ENCODE peak calls at places on chromosomes 1 and 21, in seven cellular contexts. One of them, this sample, is unnamed.

GRCh38 chr1:10979483-10979920 is 33.0 kb upstream of the TARDBP start:
- DNase-seq in AG09309: no peak
- DNase-seq in neural progenitor cell: peak
- DNase-seq in AG10803: peak
- DNase-seq in GM10248: no peak
- DNase-seq in H9: no peak
- DNase-seq in mammary epithelial cell: peak
- DNase-seq in this sample: no peak

GRCh38 chr1:155048449-155049334 is 2.4 kb upstream of the ADAM15 start:
- DNase-seq in AG09309: no peak
- DNase-seq in GM10248: no peak
- DNase-seq in H9: no peak
- DNase-seq in neural progenitor cell: no peak
- DNase-seq in mammary epithelial cell: no peak
- DNase-seq in AG10803: no peak
- DNase-seq in this sample: no peak

GRCh38 chr1:14794136-14794768 is 195.8 kb downstream of the KAZN start:
- DNase-seq in H9: no peak
- DNase-seq in GM10248: no peak
- DNase-seq in neural progenitor cell: no peak
- DNase-seq in AG10803: peak
- DNase-seq in mammary epithelial cell: no peak
- DNase-seq in AG09309: peak
- DNase-seq in this sample: no peak

GRCh38 chr1:99496067-99496466 is 149.8 kb upstream of the PALMD start:
- DNase-seq in neural progenitor cell: no peak
- DNase-seq in mammary epithelial cell: peak
- DNase-seq in GM10248: no peak
- DNase-seq in AG09309: no peak
- DNase-seq in AG10803: peak
- DNase-seq in H9: no peak
- DNase-seq in this sample: peak

GRCh38 chr1:16116625-16117024 is 39.2 kb downstream of the EPHA2 start:
- DNase-seq in H9: peak
- DNase-seq in AG10803: no peak
- DNase-seq in GM10248: no peak
- DNase-seq in neural progenitor cell: peak
- DNase-seq in AG09309: no peak
- DNase-seq in mammary epithelial cell: no peak
- DNase-seq in this sample: no peak

GRCh38 chr1:156860113-156860638 is 489 bp upstream of the NTRK1 start:
- DNase-seq in GM10248: peak
- DNase-seq in mammary epithelial cell: peak
- DNase-seq in AG09309: no peak
- DNase-seq in AG10803: peak
- DNase-seq in neural progenitor cell: peak
- DNase-seq in H9: peak
- DNase-seq in this sample: no peak

GRCh38 chr1:22414244-22414751 is 37.4 kb upstream of the ZBTB40 start:
- DNase-seq in mammary epithelial cell: no peak
- DNase-seq in H9: no peak
- DNase-seq in GM10248: no peak
- DNase-seq in AG09309: no peak
- DNase-seq in AG10803: peak
- DNase-seq in neural progenitor cell: no peak
- DNase-seq in this sample: peak

GRCh38 chr1:10424034-10424433 is 6.2 kb upstream of the CENPS start:
- DNase-seq in H9: no peak
- DNase-seq in mammary epithelial cell: no peak
- DNase-seq in AG10803: peak
- DNase-seq in AG09309: no peak
- DNase-seq in GM10248: no peak
- DNase-seq in neural progenitor cell: no peak
- DNase-seq in this sample: no peak

GRCh38 chr1:66980745-66981367 is 56.1 kb downstream of the MIER1 start:
- DNase-seq in H9: no peak
- DNase-seq in neural progenitor cell: no peak
- DNase-seq in GM10248: no peak
- DNase-seq in mammary epithelial cell: peak
- DNase-seq in AG09309: no peak
- DNase-seq in AG10803: peak
- DNase-seq in this sample: peak

GRCh38 chr1:102628008-102628736 is 480.1 kb downstream of the COL11A1 start:
- DNase-seq in mammary epithelial cell: peak
- DNase-seq in AG10803: no peak
- DNase-seq in AG09309: no peak
- DNase-seq in GM10248: no peak
- DNase-seq in neural progenitor cell: no peak
- DNase-seq in H9: no peak
- DNase-seq in this sample: no peak

GRCh38 chr21:42406846-42407245 is 3.1 kb downstream of the UBASH3A start:
- DNase-seq in H9: no peak
- DNase-seq in mammary epithelial cell: no peak
- DNase-seq in neural progenitor cell: no peak
- DNase-seq in GM10248: no peak
- DNase-seq in AG10803: no peak
- DNase-seq in AG09309: no peak
- DNase-seq in this sample: no peak

GRCh38 chr1:208237241-208237640 is 6.9 kb downstream of the PLXNA2 start:
- DNase-seq in neural progenitor cell: no peak
- DNase-seq in mammary epithelial cell: peak
- DNase-seq in H9: no peak
- DNase-seq in GM10248: no peak
- DNase-seq in AG09309: no peak
- DNase-seq in AG10803: no peak
- DNase-seq in this sample: peak

GRCh38 chr1:154943649-154944421 is 7.3 kb upstream of the PMVK start:
- DNase-seq in mammary epithelial cell: no peak
- DNase-seq in neural progenitor cell: peak
- DNase-seq in GM10248: peak
- DNase-seq in AG10803: peak
- DNase-seq in AG09309: no peak
- DNase-seq in H9: peak
- DNase-seq in this sample: peak

GRCh38 chr1:22772054-22772453 is 61.4 kb downstream of the EPHB2 start:
- DNase-seq in AG10803: no peak
- DNase-seq in GM10248: no peak
- DNase-seq in neural progenitor cell: no peak
- DNase-seq in mammary epithelial cell: no peak
- DNase-seq in AG09309: no peak
- DNase-seq in H9: no peak
- DNase-seq in this sample: no peak

DNA sequence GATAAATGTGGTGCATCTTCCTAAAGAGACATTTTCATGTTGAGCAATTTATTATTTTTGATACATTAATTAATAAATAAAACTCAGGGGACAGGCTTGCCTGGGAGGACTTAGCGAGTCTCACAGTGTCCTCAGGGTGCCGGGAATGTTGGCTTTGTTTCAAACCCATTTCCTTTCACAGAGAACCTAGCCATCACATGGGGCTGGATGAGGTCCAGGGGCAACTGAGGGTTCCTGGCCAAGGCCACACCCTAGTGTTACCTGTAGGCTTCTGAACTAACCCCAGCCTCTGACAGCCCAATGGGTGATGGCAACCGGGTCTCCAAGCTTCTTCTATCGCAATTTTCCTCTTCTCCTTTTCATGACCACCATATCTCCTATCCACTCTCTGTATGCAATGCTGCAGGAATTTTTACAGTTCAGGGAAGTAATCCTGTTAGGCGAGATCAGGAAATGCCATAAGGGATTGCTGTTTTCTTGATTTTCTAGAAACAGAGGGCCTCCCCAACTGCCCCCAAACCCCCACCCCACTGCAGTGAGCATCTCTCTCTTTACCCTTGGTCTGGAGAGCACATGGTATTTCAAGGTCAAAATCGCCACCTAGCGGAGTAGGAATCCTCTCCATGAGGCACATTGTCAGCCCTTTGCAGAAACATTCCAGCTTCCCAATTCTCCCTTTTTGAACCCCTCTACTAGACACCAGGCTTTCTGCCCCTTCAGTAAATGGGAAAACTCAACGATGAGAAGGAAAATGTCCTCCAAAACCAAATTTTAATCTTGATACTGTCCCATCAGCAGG is 22.1 kb upstream of the SMYD3 start:
- DNase-seq in AG10803: no peak
- DNase-seq in GM10248: no peak
- DNase-seq in neural progenitor cell: no peak
- DNase-seq in mammary epithelial cell: peak
- DNase-seq in AG09309: no peak
- DNase-seq in H9: no peak
- DNase-seq in this sample: peak
- TF ChIP-seq CTCF in AG10803: no peak
- TF ChIP-seq CTCF in GM10248: no peak
- TF ChIP-seq CTCF in neural progenitor cell: no peak
- TF ChIP-seq CTCF in mammary epithelial cell: no peak
- TF ChIP-seq CTCF in AG09309: no peak
- TF ChIP-seq CTCF in H9: peak
- TF ChIP-seq CTCF in this sample: no peak

GRCh38 chr1:234478481-234479309 is at the start of gene TARBP1:
- DNase-seq in GM10248: peak
- DNase-seq in mammary epithelial cell: peak
- DNase-seq in neural progenitor cell: peak
- DNase-seq in AG09309: no peak
- DNase-seq in AG10803: peak
- DNase-seq in H9: peak
- DNase-seq in this sample: peak
- TF ChIP-seq CTCF in GM10248: peak
- TF ChIP-seq CTCF in mammary epithelial cell: no peak
- TF ChIP-seq CTCF in neural progenitor cell: no peak
- TF ChIP-seq CTCF in AG09309: peak
- TF ChIP-seq CTCF in AG10803: peak
- TF ChIP-seq CTCF in H9: no peak
- TF ChIP-seq CTCF in this sample: peak

DNA sequence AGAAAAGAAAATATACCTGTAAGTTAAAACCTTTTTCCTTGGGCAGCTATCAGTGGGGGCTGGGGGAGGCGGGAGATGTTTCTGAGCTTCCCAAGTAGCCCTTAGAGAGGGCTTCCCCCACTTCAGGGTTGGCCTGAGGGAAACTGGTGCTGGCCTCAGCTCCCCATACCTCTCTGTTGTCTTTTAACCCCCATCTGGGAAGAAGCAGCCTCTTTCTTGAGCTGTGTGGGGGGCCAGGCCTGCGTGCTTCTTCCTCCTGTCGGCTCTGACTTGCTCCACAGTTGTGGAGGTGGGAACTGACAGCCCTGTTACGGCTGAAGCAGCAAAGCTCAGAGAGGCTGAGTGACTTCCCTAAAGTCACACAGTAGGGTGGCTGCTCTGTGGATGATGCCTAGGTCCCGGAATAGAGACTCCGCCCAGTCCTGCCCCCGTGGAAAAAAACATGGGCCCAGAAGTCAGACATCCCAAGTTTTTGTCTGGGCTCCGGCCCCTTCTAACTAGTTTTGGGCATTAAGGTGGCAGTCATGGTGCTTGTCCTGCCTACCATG is 55.2 kb downstream of the ATP5PO start:
- DNase-seq in mammary epithelial cell: no peak
- DNase-seq in GM10248: no peak
- DNase-seq in AG10803: no peak
- DNase-seq in AG09309: no peak
- DNase-seq in neural progenitor cell: no peak
- DNase-seq in H9: no peak
- DNase-seq in this sample: no peak
- TF ChIP-seq CTCF in mammary epithelial cell: no peak
- TF ChIP-seq CTCF in GM10248: no peak
- TF ChIP-seq CTCF in AG10803: no peak
- TF ChIP-seq CTCF in AG09309: no peak
- TF ChIP-seq CTCF in neural progenitor cell: no peak
- TF ChIP-seq CTCF in H9: no peak
- TF ChIP-seq CTCF in this sample: no peak

DNA sequence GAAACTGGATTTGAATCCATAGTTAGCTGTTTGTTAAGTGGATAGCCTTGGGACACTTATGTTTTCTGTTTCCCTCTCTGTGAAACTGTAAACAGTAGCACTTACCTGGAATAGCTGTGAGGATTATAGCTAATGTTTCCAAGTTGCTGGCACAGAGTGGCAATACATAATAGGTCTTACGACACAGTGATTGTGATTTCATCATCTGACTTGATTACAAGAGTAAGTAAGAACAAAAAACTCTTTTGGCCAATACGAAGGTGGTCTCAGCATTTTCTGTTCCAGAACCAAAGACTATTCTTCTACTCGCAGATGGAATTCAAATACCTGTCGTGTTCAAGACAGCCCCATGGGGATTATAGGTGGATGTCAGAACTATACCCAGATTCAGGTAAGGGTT is 2.1 kb downstream of the C8B start:
- DNase-seq in H9: no peak
- DNase-seq in neural progenitor cell: no peak
- DNase-seq in mammary epithelial cell: no peak
- DNase-seq in GM10248: no peak
- DNase-seq in AG09309: no peak
- DNase-seq in AG10803: peak
- DNase-seq in this sample: peak
- TF ChIP-seq CTCF in H9: no peak
- TF ChIP-seq CTCF in neural progenitor cell: no peak
- TF ChIP-seq CTCF in mammary epithelial cell: no peak
- TF ChIP-seq CTCF in GM10248: no peak
- TF ChIP-seq CTCF in AG09309: no peak
- TF ChIP-seq CTCF in AG10803: no peak
- TF ChIP-seq CTCF in this sample: no peak

DNA sequence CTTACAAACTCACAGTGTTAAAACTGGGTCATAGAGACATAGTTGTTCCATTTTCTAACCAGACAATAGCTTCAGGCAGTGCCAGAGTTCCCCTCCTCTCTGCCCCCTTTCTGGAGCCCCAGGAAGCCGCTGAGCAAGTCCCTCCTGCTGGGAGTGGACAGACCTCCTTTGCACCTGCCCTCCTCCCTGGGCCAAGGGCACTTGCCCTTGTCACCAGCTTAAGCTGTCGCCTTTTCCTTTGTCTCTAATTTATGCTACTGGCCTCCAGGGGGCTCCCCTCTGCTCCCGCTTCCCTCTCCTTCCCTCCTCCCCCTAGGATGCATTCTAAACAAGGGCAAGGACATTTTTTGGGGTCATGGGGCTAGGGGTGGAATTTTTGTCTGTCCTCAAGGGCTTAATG is 182.4 kb downstream of the MIS18A start:
- DNase-seq in H9: peak
- DNase-seq in GM10248: peak
- DNase-seq in AG09309: no peak
- DNase-seq in mammary epithelial cell: no peak
- DNase-seq in neural progenitor cell: peak
- DNase-seq in AG10803: peak
- DNase-seq in this sample: no peak
- TF ChIP-seq CTCF in H9: peak
- TF ChIP-seq CTCF in GM10248: peak
- TF ChIP-seq CTCF in AG09309: peak
- TF ChIP-seq CTCF in mammary epithelial cell: no peak
- TF ChIP-seq CTCF in neural progenitor cell: peak
- TF ChIP-seq CTCF in AG10803: peak
- TF ChIP-seq CTCF in this sample: no peak

DNA sequence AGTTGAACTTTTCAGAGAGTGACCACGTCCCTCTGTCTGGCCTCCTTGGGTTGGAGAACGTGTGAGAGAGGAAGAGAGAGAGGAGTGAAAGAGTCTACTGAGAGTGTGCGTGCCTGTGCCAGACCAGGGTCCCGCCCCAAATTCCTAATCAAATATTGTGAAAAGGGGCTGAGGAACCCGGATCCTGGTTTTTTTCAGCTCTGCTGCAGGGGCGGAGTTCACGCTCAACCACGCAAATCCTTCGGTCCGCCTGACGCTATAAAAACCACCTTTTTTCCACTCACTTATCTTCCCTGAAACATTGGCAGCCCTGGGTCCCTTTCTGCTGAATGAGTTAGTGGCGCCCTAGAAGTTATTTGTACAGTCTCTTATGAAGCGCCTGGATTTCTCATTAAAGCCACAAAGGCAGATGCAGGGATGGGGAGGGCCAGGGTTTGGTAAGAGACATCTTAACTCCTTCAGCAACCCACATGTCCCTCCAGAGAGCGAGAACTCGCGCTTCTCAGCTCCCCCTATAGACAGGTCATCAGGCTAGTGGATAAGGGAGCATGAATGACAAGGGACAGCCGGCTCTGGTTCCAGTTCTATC is at the start of gene FMOD:
- DNase-seq in AG10803: peak
- DNase-seq in mammary epithelial cell: no peak
- DNase-seq in H9: peak
- DNase-seq in neural progenitor cell: peak
- DNase-seq in GM10248: peak
- DNase-seq in AG09309: no peak
- DNase-seq in this sample: peak
- TF ChIP-seq CTCF in AG10803: peak
- TF ChIP-seq CTCF in mammary epithelial cell: no peak
- TF ChIP-seq CTCF in H9: peak
- TF ChIP-seq CTCF in neural progenitor cell: peak
- TF ChIP-seq CTCF in GM10248: peak
- TF ChIP-seq CTCF in AG09309: peak
- TF ChIP-seq CTCF in this sample: peak